ENCODE peak calls at places on chromosomes 6 and 20, in five cellular contexts. U is heart left ventricle, X is body of pancreas, R is thoracic aorta, M is cardiac muscle cell. W is an unnamed sample. For H3K27me3 and H3K4me1, the result is how much of the 10 kb centered on the place peaks cover.

GRCh38 chr6:121932071-121933009 is 467.1 kb upstream of the HSF2 start:
- DNase-seq in U (peak), X (peak), R (no peak), M (peak), W (no peak)

GRCh38 chr6:156174026-156174880 is 602.9 kb upstream of the ARID1B start:
- DNase-seq in U (no peak), X (no peak), R (no peak), M (no peak), W (no peak)

GRCh38 chr20:23340524-23340923 is 10.1 kb upstream of the NXT1 start:
- DNase-seq in U (peak), X (peak), R (peak), M (peak), W (peak)

GRCh38 chr6:84696181-84696580 is 68.2 kb downstream of the TBX18 start:
- DNase-seq in U (no peak), X (no peak), R (no peak), M (peak), W (no peak)

GRCh38 chr6:26331809-26332226 is 33.2 kb upstream of the BTN3A2 start:
- DNase-seq in U (no peak), X (no peak), R (no peak), M (no peak), W (no peak)

GRCh38 chr6:436308-437041 is 44.9 kb downstream of the IRF4 start:
- DNase-seq in U (no peak), X (no peak), R (no peak), M (peak), W (no peak)

GRCh38 chr20:19777311-19777710 is 19.3 kb downstream of the RIN2 start:
- DNase-seq in U (no peak), X (no peak), R (no peak), M (no peak), W (no peak)

GRCh38 chr6:158642805-158643489 is 1.6 kb downstream of the DYNLT1 start:
- DNase-seq in U (no peak), X (no peak), R (no peak), M (peak), W (peak)

GRCh38 chr6:169212897-169213813 is 40.5 kb downstream of the THBS2 start:
- DNase-seq in U (peak), X (peak), R (peak), M (peak), W (peak)

GRCh38 chr6:127816643-127817042 is 84.2 kb downstream of the THEMIS start:
- DNase-seq in U (no peak), X (no peak), R (no peak), M (no peak), W (no peak)

GRCh38 chr20:36881888-36882287 is 6.0 kb downstream of the TLDC2 start:
- DNase-seq in U (no peak), X (no peak), R (no peak), M (no peak), W (no peak)

GRCh38 chr20:43789593-43789992 is 62.8 kb upstream of the GTSF1L start:
- DNase-seq in U (no peak), X (no peak), R (no peak), M (no peak), W (no peak)

GRCh38 chr6:55617272-55617671 is 38.3 kb upstream of the HMGCLL1 start:
- DNase-seq in U (no peak), X (no peak), R (no peak), M (peak), W (no peak)

GRCh38 chr6:17574871-17575560 is 25.1 kb upstream of the FAM8A1 start:
- DNase-seq in U (no peak), X (no peak), R (no peak), M (peak), W (no peak)

GRCh38 chr20:7379621-7380220 is 560.5 kb downstream of the HAO1 start:
- DNase-seq in U (no peak), X (no peak), R (no peak), M (no peak), W (no peak)

GRCh38 chr6:83884523-83884922 is 25.0 kb downstream of the CYB5R4 start:
- DNase-seq in U (no peak), X (no peak), R (no peak), M (peak), W (no peak)

GRCh38 chr6:3482869-3483268 is 26.0 kb upstream of the SLC22A23 start:
- DNase-seq in U (no peak), X (no peak), R (no peak), M (no peak), W (no peak)

GRCh38 chr20:9218412-9219001 is 149.6 kb downstream of the PLCB4 start:
- DNase-seq in U (no peak), X (no peak), R (no peak), M (peak), W (no peak)

GRCh38 chr20:38659613-38659880 is 57.9 kb downstream of the ARHGAP40 start:
- DNase-seq in U (no peak), X (no peak), R (no peak), M (no peak), W (no peak)

GRCh38 chr6:45650527-45651135 is 272.9 kb upstream of the SUPT3H start:
- DNase-seq in U (no peak), X (no peak), R (no peak), M (peak), W (no peak)

GRCh38 chr6:45653117-45653883 is 275.6 kb upstream of the SUPT3H start:
- DNase-seq in U (no peak), X (no peak), R (no peak), M (no peak), W (no peak)

GRCh38 chr6:45651301-45651700 is 273.6 kb upstream of the SUPT3H start:
- DNase-seq in U (no peak), X (no peak), R (no peak), M (no peak), W (no peak)

GRCh38 chr6:45654673-45655072 is 276.9 kb upstream of the SUPT3H start:
- DNase-seq in U (no peak), X (no peak), R (no peak), M (no peak), W (no peak)

GRCh38 chr6:45652393-45652792 is 274.7 kb upstream of the SUPT3H start:
- DNase-seq in U (no peak), X (no peak), R (no peak), M (no peak), W (no peak)
- H3K27me3 ChIP-seq in U (under half), X (under half), R (under half), M (under half), W (under half)

GRCh38 chr6:78623567-78623966 is 243.8 kb upstream of the IRAK1BP1 start:
- DNase-seq in U (no peak), X (no peak), R (no peak), M (no peak), W (no peak)

GRCh38 chr6:78615430-78615904 is 251.9 kb upstream of the IRAK1BP1 start:
- DNase-seq in U (no peak), X (no peak), R (no peak), M (peak), W (no peak)

GRCh38 chr6:78614961-78615360 is 252.4 kb upstream of the IRAK1BP1 start:
- DNase-seq in U (no peak), X (no peak), R (no peak), M (no peak), W (no peak)

DNA sequence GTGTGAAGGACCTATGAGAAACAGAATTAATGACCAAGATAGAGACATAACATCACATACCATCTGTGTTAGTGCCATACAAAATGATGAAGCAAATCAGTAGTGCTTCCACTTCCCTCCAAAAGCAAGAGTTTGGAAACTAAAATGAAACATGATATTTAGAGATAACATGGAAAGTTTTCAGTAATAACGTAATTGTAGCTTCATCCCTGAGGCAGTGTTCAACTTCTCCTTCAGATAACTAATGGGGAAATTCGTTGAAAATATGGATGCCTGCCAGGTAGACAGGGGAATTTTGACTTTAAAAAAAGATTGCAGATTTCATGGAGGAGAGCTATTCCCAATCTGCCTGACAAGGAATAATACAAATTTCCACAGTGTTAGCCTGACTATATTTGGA is 248.3 kb upstream of the IRAK1BP1 start:
- DNase-seq in U (no peak), X (no peak), R (no peak), M (peak), W (no peak)
- TF ChIP-seq CTCF in U (no peak), X (no peak), R (no peak), M (no peak), W (no peak)

GRCh38 chr6:16523550-16524379 is 237.5 kb downstream of the ATXN1 start:
- DNase-seq in U (peak), X (no peak), R (no peak), M (peak), W (no peak)
- H3K4me1 ChIP-seq in U (under half), X (under half), R (under half), M (under half), W (under half)

GRCh38 chr6:137475103-137475502 is 19.1 kb downstream of the OLIG3 start:
- DNase-seq in U (no peak), X (no peak), R (no peak), M (no peak), W (no peak)

GRCh38 chr6:137471951-137472350 is 22.2 kb downstream of the OLIG3 start:
- DNase-seq in U (no peak), X (no peak), R (no peak), M (no peak), W (no peak)

GRCh38 chr6:137473651-137474050 is 20.5 kb downstream of the OLIG3 start:
- DNase-seq in U (no peak), X (no peak), R (no peak), M (no peak), W (no peak)

GRCh38 chr6:137471497-137471896 is 22.7 kb downstream of the OLIG3 start:
- DNase-seq in U (no peak), X (no peak), R (no peak), M (no peak), W (no peak)

GRCh38 chr6:137472738-137473137 is 21.5 kb downstream of the OLIG3 start:
- DNase-seq in U (no peak), X (no peak), R (no peak), M (no peak), W (no peak)
- H3K27me3 ChIP-seq in U (under half), X (under half), R (under half), M (under half), W (under half)

DNA sequence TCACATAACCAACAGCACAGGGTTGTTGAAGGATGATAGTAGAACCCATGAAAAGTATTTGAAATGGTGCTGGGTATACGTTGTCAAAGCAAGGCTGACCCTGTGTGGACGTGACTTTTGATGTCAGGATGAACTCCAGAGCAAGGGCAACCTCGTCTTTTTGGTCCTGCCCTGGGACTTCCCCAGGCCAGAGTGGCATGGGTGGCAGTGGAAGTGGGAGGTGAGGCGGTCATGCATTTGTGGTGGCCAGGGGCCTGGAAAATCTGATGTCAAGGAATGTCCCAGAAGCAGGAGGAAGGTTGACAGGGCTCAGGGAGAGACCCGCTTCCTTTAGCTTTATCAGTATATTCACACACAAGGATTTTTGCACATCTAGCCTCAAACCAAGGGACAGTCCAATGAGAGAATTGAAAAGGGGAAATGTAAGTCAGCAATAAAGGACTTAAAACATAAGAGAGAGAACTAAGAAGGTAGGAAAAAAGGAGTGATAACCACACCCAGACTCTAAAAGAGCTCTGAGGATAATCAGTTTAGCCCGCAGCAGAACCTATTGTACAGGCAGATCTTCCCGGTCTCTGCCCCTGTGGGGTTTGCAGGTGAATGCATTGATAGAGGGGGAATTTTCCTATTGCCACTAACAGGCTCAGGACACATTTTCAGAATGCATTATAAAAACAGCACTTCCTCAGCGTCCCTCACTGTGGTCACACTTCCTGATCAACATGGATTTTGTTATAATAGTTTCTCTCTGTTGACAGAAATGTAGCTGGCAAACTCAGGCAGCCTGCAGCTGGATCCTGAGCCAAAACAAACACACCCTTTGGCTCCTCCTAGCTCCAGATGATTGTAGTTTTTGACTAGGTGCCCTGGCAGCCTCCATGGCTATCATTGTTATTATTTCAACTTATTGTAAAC is 98.7 kb upstream of the HDGFL1 start:
- DNase-seq in U (peak), X (peak), R (peak), M (peak), W (peak)
- TF ChIP-seq CTCF in U (no peak), X (peak), R (no peak), M (peak), W (no peak)

GRCh38 chr6:126376682-126377081 is 36.8 kb downstream of the CENPW start:
- DNase-seq in U (no peak), X (no peak), R (no peak), M (no peak), W (no peak)
- H3K4me1 ChIP-seq in U (under half), X (under half), R (under half), M (under half), W (under half)

GRCh38 chr6:33215281-33215680 is 7.0 kb downstream of the RING1 start:
- DNase-seq in U (no peak), X (no peak), R (no peak), M (no peak), W (no peak)
- H3K27me3 ChIP-seq in U (under half), X (under half), R (under half), M (under half), W (under half)

GRCh38 chr6:41092421-41093140 is 19.8 kb downstream of the NFYA start:
- DNase-seq in U (no peak), X (no peak), R (no peak), M (peak), W (no peak)
- TF ChIP-seq CTCF in U (no peak), X (no peak), R (no peak), M (peak), W (no peak)

GRCh38 chr20:1473821-1474220 is 7.2 kb upstream of the NSFL1C start:
- DNase-seq in U (no peak), X (no peak), R (no peak), M (no peak), W (no peak)
- H3K4me1 ChIP-seq in U (under half), X (under half), R (under half), M (under half), W (under half)

W was measured in tibial artery.